ENCODE peak calls at places on chromosomes 6 and 20, in six cellular contexts. H, G, J, T, D and Y are unnamed samples.

GRCh38 chr6:2235782-2236495 is 9.5 kb downstream of the GMDS start:
- DNase-seq in D (no peak), T (no peak), G (no peak), J (no peak), H (no peak), Y (no peak)

GRCh38 chr20:1278323-1278660 is 12.2 kb downstream of the SNPH start:
- DNase-seq in J (no peak), T (no peak), D (no peak), H (no peak), G (no peak), Y (no peak)

GRCh38 chr6:15962449-15962764 is 166.5 kb upstream of the MYLIP start:
- DNase-seq in G (no peak), T (no peak), D (no peak), H (peak; percentile 59), J (no peak), Y (no peak)

GRCh38 chr20:13649548-13649947 is 10.8 kb upstream of the TASP1 start:
- DNase-seq in G (no peak), H (no peak), T (no peak), D (no peak), J (no peak), Y (no peak)

GRCh38 chr6:96675617-96676016 is 112.7 kb downstream of the FHL5 start:
- DNase-seq in J (no peak), G (no peak), H (no peak), T (no peak), D (no peak), Y (no peak)

GRCh38 chr6:130269969-130270635 is 47.4 kb upstream of the SAMD3 start:
- DNase-seq in H (no peak), J (no peak), G (no peak), T (no peak), D (no peak), Y (no peak)

GRCh38 chr6:22940571-22941290 is 371.4 kb downstream of the HDGFL1 start:
- DNase-seq in G (no peak), H (no peak), J (no peak), D (no peak), T (no peak), Y (no peak)

GRCh38 chr20:22214296-22214695 is 370.1 kb downstream of the FOXA2 start:
- DNase-seq in H (no peak), T (no peak), G (no peak), J (no peak), D (no peak), Y (no peak)

GRCh38 chr6:2034256-2034655 is 211.1 kb downstream of the GMDS start:
- DNase-seq in T (no peak), J (no peak), D (no peak), H (no peak), G (no peak), Y (no peak)

GRCh38 chr20:63741354-63741675 is 1.7 kb downstream of the SLC2A4RG start:
- DNase-seq in H (no peak), J (no peak), T (no peak), D (no peak), G (no peak), Y (no peak)

GRCh38 chr6:2858678-2859324 is 17.1 kb upstream of the SERPINB1 start:
- DNase-seq in T (no peak), J (no peak), G (no peak), H (no peak), D (no peak), Y (no peak)

GRCh38 chr20:51457281-51457932 is 85.1 kb downstream of the NFATC2 start:
- DNase-seq in H (peak; percentile 45), T (no peak), D (no peak), G (no peak), J (no peak), Y (no peak)

GRCh38 chr6:49576618-49577017 is 26.1 kb downstream of the C6orf141 start:
- DNase-seq in T (no peak), J (no peak), G (no peak), H (no peak), D (no peak), Y (no peak)

GRCh38 chr20:48595495-48596475 is 232.0 kb downstream of the PREX1 start:
- DNase-seq in H (no peak), J (no peak), G (no peak), D (no peak), T (peak; percentile 27), Y (no peak)

GRCh38 chr6:151034825-151035781 is 169.6 kb downstream of the MTHFD1L start:
- DNase-seq in T (no peak), H (no peak), G (no peak), J (no peak), D (no peak), Y (no peak)

DNA sequence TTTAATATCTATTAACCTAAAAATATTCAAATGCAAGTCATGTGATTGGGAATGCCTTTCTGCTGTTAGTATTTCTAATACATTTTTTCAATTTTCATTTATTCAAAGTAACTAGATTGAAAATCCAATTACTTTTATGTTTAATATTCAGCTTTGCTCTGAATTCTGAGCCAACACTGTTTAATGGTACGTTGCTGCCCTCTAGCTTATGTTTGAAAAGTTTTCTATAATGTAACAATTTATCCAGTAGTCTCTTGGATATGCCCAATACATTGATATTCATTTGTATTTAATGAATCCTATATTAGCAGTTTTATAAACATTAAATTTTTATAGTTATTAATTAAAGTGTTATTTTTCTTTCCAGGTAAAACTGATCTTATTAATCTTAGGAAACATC is 47.4 kb downstream of the LGSN start:
- DNase-seq in G (peak; percentile 51), D (no peak), J (no peak), T (no peak), H (peak; percentile 19), Y (no peak)
- TF ChIP-seq CTCF in G (no peak), D (peak; percentile 38), J (peak; percentile 80), T (peak; percentile 14), H (peak; percentile 71), Y (peak; percentile 21)

GRCh38 chr6:40538556-40538955 is 48.6 kb downstream of the LRFN2 start:
- DNase-seq in H (no peak), T (no peak), D (no peak), J (no peak), G (no peak), Y (no peak)

GRCh38 chr6:40535784-40536380 is 51.3 kb downstream of the LRFN2 start:
- DNase-seq in H (no peak), D (no peak), G (no peak), T (no peak), J (no peak), Y (no peak)

GRCh38 chr6:40537446-40537845 is 49.7 kb downstream of the LRFN2 start:
- DNase-seq in G (no peak), J (no peak), T (no peak), D (no peak), H (no peak), Y (no peak)

GRCh38 chr6:40535105-40535783 is 51.9 kb downstream of the LRFN2 start:
- DNase-seq in J (no peak), T (no peak), G (no peak), H (no peak), D (no peak), Y (no peak)

DNA sequence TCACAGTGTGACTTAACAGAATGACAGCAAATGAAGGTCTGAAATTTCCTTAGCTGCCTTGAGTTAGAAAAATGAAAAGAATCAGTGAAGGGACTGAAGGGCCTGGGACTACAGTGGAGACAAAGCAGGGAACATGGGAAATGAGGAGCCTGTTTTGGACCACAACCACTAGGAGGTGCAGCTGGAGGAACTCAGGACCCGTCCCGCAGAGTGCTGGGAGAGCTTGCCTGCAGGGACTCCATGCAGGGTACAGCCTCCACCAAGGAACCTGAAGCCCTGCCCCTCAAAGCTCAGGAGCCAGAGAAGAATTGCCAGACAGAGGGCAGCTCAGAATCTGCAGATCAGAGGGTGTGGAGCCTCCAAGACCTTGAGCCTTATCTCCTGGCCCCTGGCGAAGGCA is 50.7 kb downstream of the LRFN2 start:
- DNase-seq in J (no peak), T (no peak), H (peak; percentile 14), D (no peak), G (peak; percentile 38), Y (no peak)
- TF ChIP-seq CTCF in J (peak; percentile 44), T (no peak), H (peak; percentile 44), D (no peak), G (peak; percentile 15), Y (no peak)

DNA sequence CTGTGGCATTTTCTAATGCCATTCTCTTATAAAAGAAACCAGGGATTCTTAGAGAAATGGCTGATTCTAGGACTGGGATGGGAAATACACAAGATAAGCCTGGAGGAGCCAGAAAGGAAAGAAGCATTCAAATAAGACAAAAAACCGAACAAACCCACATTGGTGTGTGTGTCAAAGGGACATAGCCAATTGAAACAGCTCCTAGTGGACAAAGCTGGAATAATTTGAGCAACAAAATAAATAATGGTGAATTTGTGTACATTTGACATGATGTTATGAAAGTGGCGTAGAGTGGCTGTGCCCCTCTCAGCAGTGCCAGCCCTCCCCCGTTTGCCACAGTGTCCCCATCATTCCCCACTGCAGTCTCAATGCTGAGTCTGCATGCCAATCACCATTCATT is 55.5 kb downstream of the B3GAT2 start:
- DNase-seq in D (no peak), T (no peak), H (peak; percentile 3), G (no peak), J (no peak), Y (no peak)
- TF ChIP-seq CTCF in D (no peak), T (no peak), H (peak; percentile 70), G (peak; percentile 27), J (peak; percentile 39), Y (no peak)

GRCh38 chr6:82178084-82178758 is 69.3 kb downstream of the IBTK start:
- DNase-seq in T (no peak), J (no peak), D (no peak), H (peak; percentile 37), G (no peak), Y (no peak)
- TF ChIP-seq CTCF in T (peak; percentile 12), J (peak; percentile 52), D (peak; percentile 40), H (peak; percentile 83), G (peak; percentile 52), Y (peak; percentile 27)